ENCODE peak calls at places on chromosomes 2 and 18, in seven cellular contexts. One of them, this sample, is unnamed.

GRCh38 chr18:6219116-6219717 is 195.5 kb downstream of the L3MBTL4 start:
- DNase-seq in HFF-Myc: peak; percentile 20
- DNase-seq in midbrain: peak; percentile 33
- DNase-seq in non-pigmented ciliary epithelial cell: peak; percentile 27
- DNase-seq in astrocyte of the spinal cord: peak; percentile 69
- DNase-seq in retina: peak; percentile 68
- DNase-seq in stimulated activated effector memory CD8-positive, alpha-beta T cell treated with anti-CD3 and anti-CD28 coated beads, Interleukin-12 subunit alpha, Interleukin-12 subunit beta, amount 100 ng/mL, for 72 hours: no peak
- DNase-seq in this sample: peak; percentile 60

GRCh38 chr2:70115646-70116442 is 28.6 kb downstream of the PCBP1 start:
- DNase-seq in retina: no peak
- DNase-seq in HFF-Myc: no peak
- DNase-seq in midbrain: peak; percentile 28
- DNase-seq in non-pigmented ciliary epithelial cell: no peak
- DNase-seq in astrocyte of the spinal cord: no peak
- DNase-seq in stimulated activated effector memory CD8-positive, alpha-beta T cell treated with anti-CD3 and anti-CD28 coated beads, Interleukin-12 subunit alpha, Interleukin-12 subunit beta, amount 100 ng/mL, for 72 hours: no peak
- DNase-seq in this sample: no peak

GRCh38 chr2:5203356-5203755 is 488.8 kb upstream of the SOX11 start:
- DNase-seq in midbrain: no peak
- DNase-seq in non-pigmented ciliary epithelial cell: no peak
- DNase-seq in astrocyte of the spinal cord: no peak
- DNase-seq in stimulated activated effector memory CD8-positive, alpha-beta T cell treated with anti-CD3 and anti-CD28 coated beads, Interleukin-12 subunit alpha, Interleukin-12 subunit beta, amount 100 ng/mL, for 72 hours: no peak
- DNase-seq in HFF-Myc: no peak
- DNase-seq in retina: no peak
- DNase-seq in this sample: no peak

GRCh38 chr2:124663293-124663997 is 638.4 kb downstream of the CNTNAP5 start:
- DNase-seq in non-pigmented ciliary epithelial cell: no peak
- DNase-seq in stimulated activated effector memory CD8-positive, alpha-beta T cell treated with anti-CD3 and anti-CD28 coated beads, Interleukin-12 subunit alpha, Interleukin-12 subunit beta, amount 100 ng/mL, for 72 hours: no peak
- DNase-seq in midbrain: no peak
- DNase-seq in astrocyte of the spinal cord: no peak
- DNase-seq in retina: no peak
- DNase-seq in HFF-Myc: no peak
- DNase-seq in this sample: no peak

GRCh38 chr2:88113069-88113468 is 14.8 kb downstream of the FABP1 start:
- DNase-seq in stimulated activated effector memory CD8-positive, alpha-beta T cell treated with anti-CD3 and anti-CD28 coated beads, Interleukin-12 subunit alpha, Interleukin-12 subunit beta, amount 100 ng/mL, for 72 hours: no peak
- DNase-seq in midbrain: no peak
- DNase-seq in retina: no peak
- DNase-seq in non-pigmented ciliary epithelial cell: no peak
- DNase-seq in astrocyte of the spinal cord: no peak
- DNase-seq in HFF-Myc: no peak
- DNase-seq in this sample: no peak

GRCh38 chr2:238013806-238014205 is 47.0 kb downstream of the UBE2F start:
- DNase-seq in non-pigmented ciliary epithelial cell: no peak
- DNase-seq in midbrain: no peak
- DNase-seq in astrocyte of the spinal cord: no peak
- DNase-seq in stimulated activated effector memory CD8-positive, alpha-beta T cell treated with anti-CD3 and anti-CD28 coated beads, Interleukin-12 subunit alpha, Interleukin-12 subunit beta, amount 100 ng/mL, for 72 hours: no peak
- DNase-seq in HFF-Myc: no peak
- DNase-seq in retina: no peak
- DNase-seq in this sample: no peak

GRCh38 chr2:42342061-42342794 is 18.8 kb downstream of the COX7A2L start:
- DNase-seq in astrocyte of the spinal cord: peak; percentile 77
- DNase-seq in non-pigmented ciliary epithelial cell: peak; percentile 74
- DNase-seq in HFF-Myc: peak; percentile 71
- DNase-seq in stimulated activated effector memory CD8-positive, alpha-beta T cell treated with anti-CD3 and anti-CD28 coated beads, Interleukin-12 subunit alpha, Interleukin-12 subunit beta, amount 100 ng/mL, for 72 hours: no peak
- DNase-seq in midbrain: no peak
- DNase-seq in retina: no peak
- DNase-seq in this sample: peak; percentile 97

GRCh38 chr2:187614756-187615155 is 60.5 kb upstream of the TFPI start:
- DNase-seq in stimulated activated effector memory CD8-positive, alpha-beta T cell treated with anti-CD3 and anti-CD28 coated beads, Interleukin-12 subunit alpha, Interleukin-12 subunit beta, amount 100 ng/mL, for 72 hours: no peak
- DNase-seq in non-pigmented ciliary epithelial cell: peak; percentile 20
- DNase-seq in HFF-Myc: no peak
- DNase-seq in midbrain: no peak
- DNase-seq in retina: no peak
- DNase-seq in astrocyte of the spinal cord: peak; percentile 59
- DNase-seq in this sample: peak; percentile 26

GRCh38 chr2:134304726-134305509 is 51.0 kb downstream of the MGAT5 start:
- DNase-seq in non-pigmented ciliary epithelial cell: no peak
- DNase-seq in midbrain: no peak
- DNase-seq in stimulated activated effector memory CD8-positive, alpha-beta T cell treated with anti-CD3 and anti-CD28 coated beads, Interleukin-12 subunit alpha, Interleukin-12 subunit beta, amount 100 ng/mL, for 72 hours: no peak
- DNase-seq in astrocyte of the spinal cord: no peak
- DNase-seq in HFF-Myc: no peak
- DNase-seq in retina: no peak
- DNase-seq in this sample: no peak

GRCh38 chr2:144358979-144359541 is 160.9 kb downstream of the ZEB2 start:
- DNase-seq in midbrain: no peak
- DNase-seq in astrocyte of the spinal cord: peak; percentile 64
- DNase-seq in stimulated activated effector memory CD8-positive, alpha-beta T cell treated with anti-CD3 and anti-CD28 coated beads, Interleukin-12 subunit alpha, Interleukin-12 subunit beta, amount 100 ng/mL, for 72 hours: peak; percentile 67
- DNase-seq in non-pigmented ciliary epithelial cell: no peak
- DNase-seq in retina: no peak
- DNase-seq in HFF-Myc: no peak
- DNase-seq in this sample: peak; percentile 85

GRCh38 chr2:29080886-29081743 is 6.8 kb upstream of the PCARE start:
- DNase-seq in retina: no peak
- DNase-seq in stimulated activated effector memory CD8-positive, alpha-beta T cell treated with anti-CD3 and anti-CD28 coated beads, Interleukin-12 subunit alpha, Interleukin-12 subunit beta, amount 100 ng/mL, for 72 hours: no peak
- DNase-seq in midbrain: no peak
- DNase-seq in astrocyte of the spinal cord: no peak
- DNase-seq in HFF-Myc: no peak
- DNase-seq in non-pigmented ciliary epithelial cell: no peak
- DNase-seq in this sample: peak; percentile 46

GRCh38 chr2:5798083-5798482 is 105.9 kb downstream of the SOX11 start:
- DNase-seq in midbrain: no peak
- DNase-seq in non-pigmented ciliary epithelial cell: peak; percentile 48
- DNase-seq in astrocyte of the spinal cord: peak; percentile 64
- DNase-seq in retina: no peak
- DNase-seq in HFF-Myc: no peak
- DNase-seq in stimulated activated effector memory CD8-positive, alpha-beta T cell treated with anti-CD3 and anti-CD28 coated beads, Interleukin-12 subunit alpha, Interleukin-12 subunit beta, amount 100 ng/mL, for 72 hours: no peak
- DNase-seq in this sample: no peak

GRCh38 chr18:76460482-76460881 is 34.6 kb downstream of the ZNF516 start:
- DNase-seq in stimulated activated effector memory CD8-positive, alpha-beta T cell treated with anti-CD3 and anti-CD28 coated beads, Interleukin-12 subunit alpha, Interleukin-12 subunit beta, amount 100 ng/mL, for 72 hours: no peak
- DNase-seq in retina: no peak
- DNase-seq in non-pigmented ciliary epithelial cell: no peak
- DNase-seq in midbrain: no peak
- DNase-seq in astrocyte of the spinal cord: no peak
- DNase-seq in HFF-Myc: no peak
- DNase-seq in this sample: no peak

GRCh38 chr2:127508621-127509034 is 17.7 kb downstream of the IWS1 start:
- DNase-seq in stimulated activated effector memory CD8-positive, alpha-beta T cell treated with anti-CD3 and anti-CD28 coated beads, Interleukin-12 subunit alpha, Interleukin-12 subunit beta, amount 100 ng/mL, for 72 hours: no peak
- DNase-seq in astrocyte of the spinal cord: peak; percentile 98
- DNase-seq in retina: no peak
- DNase-seq in non-pigmented ciliary epithelial cell: peak; percentile 83
- DNase-seq in HFF-Myc: peak; percentile 97
- DNase-seq in midbrain: peak; percentile 77
- DNase-seq in this sample: peak; percentile 99